ENCODE peak calls at places on chromosomes 5 and 9, in ten cellular contexts. One of them, this sample, is unnamed.

GRCh38 chr5:45795458-45795857 is 99.3 kb upstream of the HCN1 start:
- DNase-seq in kidney: no peak
- DNase-seq in GM12865: no peak
- DNase-seq in esophagus squamous epithelium: no peak
- DNase-seq in neural progenitor cell: no peak
- DNase-seq in BJ: no peak
- DNase-seq in effector memory CD4-positive, alpha-beta T cell: no peak
- DNase-seq in H7: peak
- DNase-seq in IMR-90: no peak
- DNase-seq in kidney epithelial cell: no peak
- DNase-seq in this sample: peak

GRCh38 chr9:104921067-104921741 is 6.8 kb downstream of the ABCA1 start:
- DNase-seq in H7: no peak
- DNase-seq in IMR-90: no peak
- DNase-seq in BJ: no peak
- DNase-seq in kidney: no peak
- DNase-seq in esophagus squamous epithelium: no peak
- DNase-seq in effector memory CD4-positive, alpha-beta T cell: no peak
- DNase-seq in kidney epithelial cell: no peak
- DNase-seq in GM12865: peak
- DNase-seq in neural progenitor cell: no peak
- DNase-seq in this sample: no peak

GRCh38 chr9:90872835-90873294 is 71.2 kb downstream of the SYK start:
- DNase-seq in GM12865: no peak
- DNase-seq in IMR-90: no peak
- DNase-seq in H7: no peak
- DNase-seq in neural progenitor cell: no peak
- DNase-seq in BJ: no peak
- DNase-seq in kidney epithelial cell: no peak
- DNase-seq in kidney: no peak
- DNase-seq in effector memory CD4-positive, alpha-beta T cell: no peak
- DNase-seq in esophagus squamous epithelium: no peak
- DNase-seq in this sample: no peak

GRCh38 chr5:95822038-95822407 is 503 bp downstream of the GLRX start:
- DNase-seq in H7: peak
- DNase-seq in IMR-90: peak
- DNase-seq in neural progenitor cell: peak
- DNase-seq in BJ: no peak
- DNase-seq in GM12865: peak
- DNase-seq in kidney: peak
- DNase-seq in esophagus squamous epithelium: peak
- DNase-seq in kidney epithelial cell: no peak
- DNase-seq in effector memory CD4-positive, alpha-beta T cell: no peak
- DNase-seq in this sample: peak

GRCh38 chr9:126057461-126057860 is 269.2 kb upstream of the MVB12B start:
- DNase-seq in H7: no peak
- DNase-seq in BJ: no peak
- DNase-seq in neural progenitor cell: no peak
- DNase-seq in GM12865: no peak
- DNase-seq in kidney: no peak
- DNase-seq in kidney epithelial cell: no peak
- DNase-seq in IMR-90: no peak
- DNase-seq in esophagus squamous epithelium: no peak
- DNase-seq in effector memory CD4-positive, alpha-beta T cell: no peak
- DNase-seq in this sample: no peak

GRCh38 chr9:77015291-77016048 is 4.0 kb upstream of the FOXB2 start:
- DNase-seq in BJ: no peak
- DNase-seq in neural progenitor cell: peak
- DNase-seq in IMR-90: no peak
- DNase-seq in effector memory CD4-positive, alpha-beta T cell: no peak
- DNase-seq in esophagus squamous epithelium: no peak
- DNase-seq in kidney epithelial cell: no peak
- DNase-seq in H7: peak
- DNase-seq in kidney: no peak
- DNase-seq in GM12865: no peak
- DNase-seq in this sample: no peak

GRCh38 chr5:61402970-61403369 is 70.9 kb downstream of the ZSWIM6 start:
- DNase-seq in GM12865: no peak
- DNase-seq in BJ: peak
- DNase-seq in effector memory CD4-positive, alpha-beta T cell: no peak
- DNase-seq in esophagus squamous epithelium: no peak
- DNase-seq in H7: no peak
- DNase-seq in neural progenitor cell: no peak
- DNase-seq in kidney: no peak
- DNase-seq in kidney epithelial cell: no peak
- DNase-seq in IMR-90: no peak
- DNase-seq in this sample: no peak

GRCh38 chr5:122907238-122907637 is 61.8 kb downstream of the SNX24 start:
- DNase-seq in kidney epithelial cell: no peak
- DNase-seq in H7: no peak
- DNase-seq in BJ: peak
- DNase-seq in esophagus squamous epithelium: no peak
- DNase-seq in GM12865: no peak
- DNase-seq in neural progenitor cell: no peak
- DNase-seq in effector memory CD4-positive, alpha-beta T cell: no peak
- DNase-seq in kidney: no peak
- DNase-seq in IMR-90: peak
- DNase-seq in this sample: peak

GRCh38 chr9:130328349-130328801 is 62.8 kb downstream of the HMCN2 start:
- DNase-seq in esophagus squamous epithelium: no peak
- DNase-seq in BJ: no peak
- DNase-seq in neural progenitor cell: no peak
- DNase-seq in kidney: peak
- DNase-seq in GM12865: no peak
- DNase-seq in IMR-90: peak
- DNase-seq in kidney epithelial cell: no peak
- DNase-seq in effector memory CD4-positive, alpha-beta T cell: no peak
- DNase-seq in H7: peak
- DNase-seq in this sample: no peak

GRCh38 chr5:72829707-72830106 is 13.2 kb downstream of the TNPO1 start:
- DNase-seq in kidney epithelial cell: no peak
- DNase-seq in neural progenitor cell: no peak
- DNase-seq in esophagus squamous epithelium: no peak
- DNase-seq in BJ: no peak
- DNase-seq in effector memory CD4-positive, alpha-beta T cell: no peak
- DNase-seq in GM12865: no peak
- DNase-seq in H7: no peak
- DNase-seq in IMR-90: no peak
- DNase-seq in kidney: no peak
- DNase-seq in this sample: no peak

GRCh38 chr9:15205632-15206243 is 101.3 kb downstream of the TTC39B start:
- DNase-seq in kidney: no peak
- DNase-seq in neural progenitor cell: no peak
- DNase-seq in kidney epithelial cell: no peak
- DNase-seq in BJ: no peak
- DNase-seq in esophagus squamous epithelium: no peak
- DNase-seq in H7: no peak
- DNase-seq in GM12865: no peak
- DNase-seq in effector memory CD4-positive, alpha-beta T cell: no peak
- DNase-seq in IMR-90: peak
- DNase-seq in this sample: no peak

GRCh38 chr5:548256-548655 is 24.0 kb upstream of the SLC9A3 start:
- DNase-seq in IMR-90: peak
- DNase-seq in H7: no peak
- DNase-seq in effector memory CD4-positive, alpha-beta T cell: no peak
- DNase-seq in BJ: no peak
- DNase-seq in esophagus squamous epithelium: no peak
- DNase-seq in kidney: peak
- DNase-seq in GM12865: no peak
- DNase-seq in neural progenitor cell: no peak
- DNase-seq in kidney epithelial cell: no peak
- DNase-seq in this sample: no peak

GRCh38 chr5:112917453-112918005 is 4.5 kb downstream of the REEP5 start:
- DNase-seq in GM12865: peak
- DNase-seq in neural progenitor cell: peak
- DNase-seq in kidney: no peak
- DNase-seq in IMR-90: peak
- DNase-seq in esophagus squamous epithelium: no peak
- DNase-seq in kidney epithelial cell: no peak
- DNase-seq in H7: peak
- DNase-seq in BJ: no peak
- DNase-seq in effector memory CD4-positive, alpha-beta T cell: no peak
- DNase-seq in this sample: peak

GRCh38 chr9:75616841-75617566 is 273.5 kb upstream of the PCSK5 start:
- DNase-seq in effector memory CD4-positive, alpha-beta T cell: no peak
- DNase-seq in IMR-90: no peak
- DNase-seq in GM12865: no peak
- DNase-seq in H7: no peak
- DNase-seq in kidney epithelial cell: no peak
- DNase-seq in esophagus squamous epithelium: no peak
- DNase-seq in kidney: no peak
- DNase-seq in BJ: no peak
- DNase-seq in neural progenitor cell: peak
- DNase-seq in this sample: no peak

DNA sequence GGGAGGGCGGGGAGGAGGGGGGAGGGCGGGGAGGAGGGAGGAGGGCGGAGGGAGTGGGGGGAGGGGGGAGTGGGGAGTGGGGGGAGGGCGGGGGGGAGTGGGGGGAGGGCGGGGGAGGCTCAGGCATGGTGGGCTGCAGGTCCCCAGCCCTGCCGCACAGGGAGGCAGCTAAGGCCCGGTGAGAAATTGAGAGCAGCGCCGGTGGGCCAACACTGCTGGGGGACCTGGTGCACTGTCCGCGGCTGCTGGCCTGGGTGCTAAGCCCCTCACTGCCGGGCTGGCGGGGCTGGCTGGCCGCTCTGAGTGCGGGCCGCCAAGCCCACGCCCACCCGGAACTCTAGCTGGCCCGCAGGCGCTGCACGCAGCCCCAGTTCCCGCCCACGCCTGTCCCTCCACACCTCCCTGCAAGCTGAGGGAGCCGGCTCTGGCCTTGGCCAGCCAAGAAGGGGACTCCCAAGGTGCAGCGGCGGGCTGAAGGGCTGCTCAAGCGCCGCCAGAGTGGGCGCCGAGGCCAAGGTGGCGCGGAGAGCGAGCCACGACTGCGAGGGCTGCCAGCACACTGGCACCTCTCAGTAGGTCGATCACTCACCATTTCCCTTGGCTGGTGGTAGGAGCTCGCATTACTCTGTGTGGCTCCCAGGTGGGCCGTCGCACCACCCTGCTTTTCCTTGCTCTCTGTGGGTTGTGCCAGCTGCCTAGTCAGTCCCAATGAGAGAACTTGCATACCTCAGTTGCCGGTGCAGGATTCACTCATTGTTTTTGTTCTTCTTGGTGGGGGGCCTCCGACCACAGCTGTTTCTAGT is 160.2 kb downstream of the CNTLN start:
- DNase-seq in kidney epithelial cell: no peak
- DNase-seq in GM12865: no peak
- DNase-seq in H7: peak
- DNase-seq in effector memory CD4-positive, alpha-beta T cell: no peak
- DNase-seq in IMR-90: no peak
- DNase-seq in esophagus squamous epithelium: no peak
- DNase-seq in kidney: no peak
- DNase-seq in BJ: no peak
- DNase-seq in neural progenitor cell: no peak
- DNase-seq in this sample: no peak
- H3K4me3 ChIP-seq in kidney epithelial cell: no peak
- H3K4me3 ChIP-seq in GM12865: no peak
- H3K4me3 ChIP-seq in H7: no peak
- H3K4me3 ChIP-seq in effector memory CD4-positive, alpha-beta T cell: no peak
- H3K4me3 ChIP-seq in IMR-90: no peak
- H3K4me3 ChIP-seq in esophagus squamous epithelium: no peak
- H3K4me3 ChIP-seq in kidney: no peak
- H3K4me3 ChIP-seq in BJ: no peak
- H3K4me3 ChIP-seq in neural progenitor cell: no peak
- H3K4me3 ChIP-seq in this sample: no peak

DNA sequence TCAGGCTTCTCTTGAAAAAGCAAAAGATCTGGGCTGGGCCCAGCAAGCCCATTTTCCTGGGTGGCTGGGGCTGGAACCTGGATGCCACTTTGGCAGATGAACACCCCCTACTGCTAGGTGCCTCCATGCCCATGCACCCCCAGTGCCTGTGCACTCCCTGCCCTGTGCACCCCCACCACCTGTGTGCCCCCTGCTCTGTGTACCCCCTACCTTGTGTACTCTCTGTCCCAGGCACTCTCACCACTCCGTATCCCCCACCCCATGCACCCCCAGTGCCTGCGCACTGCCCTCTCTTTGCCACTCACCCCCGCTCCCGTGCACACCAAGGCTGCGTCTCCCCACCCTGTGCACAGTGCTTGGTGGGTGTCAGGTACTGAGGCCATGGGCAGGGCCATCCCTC is 14.2 kb downstream of the UNC5A start:
- DNase-seq in neural progenitor cell: no peak
- DNase-seq in IMR-90: no peak
- DNase-seq in kidney: no peak
- DNase-seq in BJ: no peak
- DNase-seq in H7: no peak
- DNase-seq in esophagus squamous epithelium: no peak
- DNase-seq in effector memory CD4-positive, alpha-beta T cell: no peak
- DNase-seq in kidney epithelial cell: no peak
- DNase-seq in GM12865: no peak
- DNase-seq in this sample: no peak
- H3K4me3 ChIP-seq in neural progenitor cell: no peak
- H3K4me3 ChIP-seq in IMR-90: no peak
- H3K4me3 ChIP-seq in kidney: no peak
- H3K4me3 ChIP-seq in BJ: no peak
- H3K4me3 ChIP-seq in H7: no peak
- H3K4me3 ChIP-seq in esophagus squamous epithelium: no peak
- H3K4me3 ChIP-seq in effector memory CD4-positive, alpha-beta T cell: no peak
- H3K4me3 ChIP-seq in kidney epithelial cell: no peak
- H3K4me3 ChIP-seq in GM12865: no peak
- H3K4me3 ChIP-seq in this sample: no peak

DNA sequence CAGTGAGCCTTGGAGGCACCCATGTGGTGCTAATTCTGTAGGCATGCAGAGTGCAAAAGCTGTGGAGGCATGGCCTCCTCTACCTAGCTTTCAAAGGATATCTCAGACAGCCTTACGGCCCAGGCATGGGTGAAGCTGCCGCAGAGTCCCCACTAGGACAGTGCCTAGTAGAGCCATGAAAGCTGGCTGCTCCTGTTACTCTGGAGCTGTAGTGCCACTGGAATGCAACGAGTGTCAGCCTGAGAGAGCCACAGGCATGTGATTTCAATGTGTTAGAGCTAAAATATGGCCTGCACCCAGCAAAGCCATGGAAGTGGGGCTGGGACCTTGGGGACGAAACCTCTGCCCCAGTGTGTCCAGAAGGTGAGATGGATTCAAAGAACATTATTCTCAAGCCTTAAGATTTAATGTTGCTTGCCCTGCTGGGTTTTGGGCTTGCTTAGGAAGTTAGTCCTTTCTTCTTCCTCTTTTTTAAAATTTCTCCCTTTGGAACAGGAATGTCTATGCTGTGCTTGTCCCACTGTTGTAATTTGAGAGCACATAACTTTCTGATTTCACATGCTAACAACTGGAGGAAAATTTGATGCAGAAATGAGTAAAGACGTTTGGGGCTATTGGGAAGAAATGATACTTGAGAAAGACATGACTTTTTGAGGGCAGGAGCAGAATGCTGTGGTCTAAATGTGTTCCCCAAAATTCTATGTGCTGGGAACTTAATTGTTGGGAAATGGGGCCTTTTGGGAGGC is 298.4 kb downstream of the PSAT1 start:
- DNase-seq in neural progenitor cell: no peak
- DNase-seq in H7: no peak
- DNase-seq in effector memory CD4-positive, alpha-beta T cell: no peak
- DNase-seq in BJ: no peak
- DNase-seq in IMR-90: peak
- DNase-seq in GM12865: no peak
- DNase-seq in esophagus squamous epithelium: no peak
- DNase-seq in kidney epithelial cell: no peak
- DNase-seq in kidney: no peak
- DNase-seq in this sample: no peak
- H3K4me3 ChIP-seq in neural progenitor cell: no peak
- H3K4me3 ChIP-seq in H7: no peak
- H3K4me3 ChIP-seq in effector memory CD4-positive, alpha-beta T cell: no peak
- H3K4me3 ChIP-seq in BJ: no peak
- H3K4me3 ChIP-seq in IMR-90: no peak
- H3K4me3 ChIP-seq in GM12865: no peak
- H3K4me3 ChIP-seq in esophagus squamous epithelium: no peak
- H3K4me3 ChIP-seq in kidney epithelial cell: no peak
- H3K4me3 ChIP-seq in kidney: no peak
- H3K4me3 ChIP-seq in this sample: no peak

GRCh38 chr5:160369990-160370712 is at the start of gene C1QTNF2:
- DNase-seq in neural progenitor cell: peak
- DNase-seq in kidney: peak
- DNase-seq in GM12865: peak
- DNase-seq in BJ: no peak
- DNase-seq in esophagus squamous epithelium: no peak
- DNase-seq in kidney epithelial cell: peak
- DNase-seq in H7: peak
- DNase-seq in effector memory CD4-positive, alpha-beta T cell: no peak
- DNase-seq in IMR-90: peak
- DNase-seq in this sample: peak
- H3K4me3 ChIP-seq in neural progenitor cell: peak
- H3K4me3 ChIP-seq in kidney: peak
- H3K4me3 ChIP-seq in GM12865: peak
- H3K4me3 ChIP-seq in BJ: peak
- H3K4me3 ChIP-seq in esophagus squamous epithelium: peak
- H3K4me3 ChIP-seq in kidney epithelial cell: peak
- H3K4me3 ChIP-seq in H7: peak
- H3K4me3 ChIP-seq in effector memory CD4-positive, alpha-beta T cell: peak
- H3K4me3 ChIP-seq in IMR-90: peak
- H3K4me3 ChIP-seq in this sample: peak

This sample was measured in mesendoderm.